ENCODE peak calls at places on chromosomes 6 and 20, in nine cellular contexts. X, U, S, D, M, T, G, F and W are unnamed samples.

GRCh38 chr20:57986776-57987175 is 241.7 kb downstream of the ANKRD60 start:
- DNase-seq in F (no peak), D (no peak), U (no peak), G (no peak), S (no peak), X (no peak), T (no peak), M (no peak), W (no peak)

GRCh38 chr20:43731469-43731868 is 4.7 kb upstream of the GTSF1L start:
- DNase-seq in X (no peak), M (peak; percentile 52), S (no peak), G (no peak), F (no peak), D (no peak), U (no peak), T (no peak), W (no peak)

GRCh38 chr20:1905693-1906092 is 10.5 kb downstream of the SIRPA start:
- DNase-seq in X (no peak), G (no peak), F (no peak), M (no peak), U (no peak), D (no peak), T (no peak), S (no peak), W (no peak)

GRCh38 chr6:136788069-136788902 is 4.0 kb downstream of the MAP3K5 start:
- DNase-seq in T (no peak), U (no peak), S (no peak), X (no peak), F (no peak), G (no peak), D (no peak), M (no peak), W (no peak)

GRCh38 chr20:49669601-49670189 is 44.0 kb downstream of the B4GALT5 start:
- DNase-seq in M (no peak), D (no peak), U (no peak), S (no peak), F (no peak), X (no peak), T (no peak), G (peak; percentile 85), W (no peak)

GRCh38 chr6:106117579-106117978 is 31.4 kb downstream of the PRDM1 start:
- DNase-seq in T (no peak), X (no peak), G (no peak), U (no peak), M (no peak), F (no peak), D (no peak), S (no peak), W (no peak)

GRCh38 chr6:118843685-118844390 is 50.1 kb upstream of the ASF1A start:
- DNase-seq in D (no peak), T (no peak), U (no peak), G (peak; percentile 69), S (no peak), X (no peak), M (no peak), F (no peak), W (no peak)

GRCh38 chr6:112618796-112619195 is 271.7 kb downstream of the RFPL4B start:
- DNase-seq in F (peak; percentile 11), S (peak; percentile 21), D (no peak), G (no peak), M (no peak), X (no peak), U (peak; percentile 71), T (no peak), W (no peak)

GRCh38 chr6:138242987-138243592 is 24.8 kb upstream of the PBOV1 start:
- DNase-seq in M (no peak), D (no peak), X (no peak), G (no peak), T (no peak), U (no peak), S (no peak), F (no peak), W (no peak)

GRCh38 chr20:10047427-10047826 is 12.6 kb downstream of the ANKEF1 start:
- DNase-seq in D (peak; percentile 53), X (peak; percentile 39), G (no peak), M (no peak), S (no peak), U (peak; percentile 80), F (peak; percentile 27), T (no peak), W (no peak)

GRCh38 chr6:154962751-154963150 is 32.4 kb upstream of the TIAM2 start:
- DNase-seq in T (no peak), U (no peak), M (no peak), S (no peak), F (no peak), G (no peak), D (peak; percentile 35), X (peak; percentile 40), W (peak; percentile 25)

GRCh38 chr6:62362097-62362496 is 76.1 kb upstream of the KHDRBS2 start:
- DNase-seq in T (no peak), G (no peak), S (no peak), F (no peak), X (no peak), M (no peak), U (no peak), D (no peak), W (no peak)

GRCh38 chr6:169957351-169957963 is 206.0 kb downstream of the ERMARD start:
- DNase-seq in G (no peak), M (no peak), F (peak; percentile 20), S (no peak), D (no peak), U (no peak), X (no peak), T (no peak), W (no peak)

GRCh38 chr6:8194499-8194898 is 92.2 kb upstream of the EEF1E1 start:
- DNase-seq in U (no peak), S (no peak), M (no peak), T (no peak), F (no peak), G (no peak), D (no peak), X (no peak), W (no peak)

GRCh38 chr20:18225652-18226051 is 62.7 kb upstream of the ZNF133 start:
- DNase-seq in U (no peak), F (no peak), X (no peak), D (no peak), T (no peak), G (no peak), S (no peak), M (no peak), W (no peak)

GRCh38 chr6:28953039-28953872 is 29.5 kb upstream of the TRIM27 start:
- DNase-seq in T (no peak), S (peak; percentile 36), D (peak; percentile 71), M (peak; percentile 79), U (peak; percentile 67), G (peak; percentile 56), X (peak; percentile 74), F (peak; percentile 75), W (no peak)

GRCh38 chr6:52074155-52074554 is 13.3 kb downstream of the PKHD1 start:
- DNase-seq in S (no peak), X (no peak), M (peak; percentile 11), G (no peak), D (no peak), T (no peak), U (no peak), F (no peak), W (no peak)

GRCh38 chr6:170096191-170096802 is 194.6 kb downstream of the DLL1 start:
- DNase-seq in X (no peak), G (no peak), D (no peak), T (no peak), F (peak; percentile 81), S (no peak), U (no peak), M (no peak), W (no peak)

DNA sequence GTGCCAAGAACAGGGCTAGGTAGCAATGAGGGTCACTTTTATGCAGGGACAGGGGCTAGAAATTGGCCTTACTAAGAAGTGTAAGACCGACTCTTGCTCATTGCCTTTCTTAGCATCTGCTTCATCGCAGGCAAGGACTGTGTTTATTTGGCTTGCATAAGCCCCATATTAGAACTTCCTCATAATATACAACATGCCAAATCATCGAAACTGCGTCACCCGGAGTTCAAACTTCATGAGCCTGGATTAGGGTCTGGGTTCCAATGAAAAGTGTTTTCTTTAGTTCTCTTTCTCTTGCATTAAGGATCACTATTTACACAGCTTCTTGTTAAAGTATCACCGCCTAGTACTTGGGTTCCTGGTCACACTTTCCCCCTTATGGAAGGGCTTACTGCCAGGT is 957 bp upstream of the SMAP1 start:
- DNase-seq in G (no peak), D (no peak), X (no peak), S (no peak), F (no peak), M (no peak), T (no peak), U (no peak), W (no peak)
- H3K4me3 ChIP-seq in G (no peak overlapping the region), D (no peak overlapping the region), X (peak overlapping the region; percentile 83), S (peak overlapping the region; percentile 73), F (no peak overlapping the region), M (no peak overlapping the region), T (no peak overlapping the region), U (peak overlapping the region; percentile 79), W (no peak overlapping the region)

GRCh38 chr6:115768469-115768868 is 292.2 kb downstream of the FRK start:
- DNase-seq in D (no peak), F (peak; percentile 9), U (no peak), T (no peak), G (no peak), S (no peak), X (no peak), M (no peak), W (no peak)
- TF ChIP-seq REST in D (no peak), F (no peak), U (no peak), T (no peak), G (no peak), S (no peak), X (no peak), M (no peak), W (no peak)

GRCh38 chr6:89410231-89411018 is 1.6 kb downstream of the RRAGD start:
- DNase-seq in S (no peak), F (no peak), D (no peak), G (no peak), U (peak; percentile 85), T (no peak), X (no peak), M (no peak), W (no peak)
- H3K4me3 ChIP-seq in S (no peak overlapping the region), F (no peak overlapping the region), D (peak overlapping the region; percentile 95), G (peak overlapping the region; percentile 82), U (peak overlapping the region; percentile 90), T (peak overlapping the region; percentile 91), X (peak overlapping the region; percentile 72), M (no peak overlapping the region), W (peak overlapping the region; percentile 50)

GRCh38 chr20:63114006-63114692 is 101.8 kb downstream of the YTHDF1 start:
- DNase-seq in F (no peak), X (no peak), D (no peak), M (no peak), S (no peak), G (no peak), U (no peak), T (no peak), W (no peak)

GRCh38 chr20:63115651-63116411 is 100.1 kb downstream of the YTHDF1 start:
- DNase-seq in M (no peak), X (no peak), T (no peak), U (no peak), D (no peak), G (no peak), F (no peak), S (no peak), W (no peak)

GRCh38 chr20:63112491-63113219 is 103.3 kb downstream of the YTHDF1 start:
- DNase-seq in U (no peak), S (no peak), G (no peak), X (no peak), F (no peak), D (no peak), T (no peak), M (no peak), W (no peak)

GRCh38 chr20:63116412-63117106 is 99.4 kb downstream of the YTHDF1 start:
- DNase-seq in T (no peak), X (no peak), D (no peak), U (peak; percentile 80), M (peak; percentile 80), G (no peak), S (no peak), F (no peak), W (no peak)

GRCh38 chr20:63114693-63115069 is 101.2 kb downstream of the YTHDF1 start:
- DNase-seq in F (no peak), X (no peak), U (no peak), D (no peak), T (no peak), G (no peak), M (no peak), S (no peak), W (no peak)
- TF ChIP-seq REST in F (no peak), X (no peak), U (no peak), D (no peak), T (no peak), G (no peak), M (no peak), S (no peak), W (no peak)